ENCODE peak calls at places on chromosomes 7 and 10, in five cellular contexts. One of them, this sample, is unnamed.

GRCh38 chr10:98309366-98310355 is 41.7 kb upstream of the LOXL4 start:
- DNase-seq in mucosa of descending colon: peak; percentile 63
- DNase-seq in psoas muscle: peak; percentile 76
- DNase-seq in NCI-H1694: peak; percentile 89
- DNase-seq in AG10803: peak; percentile 83
- DNase-seq in this sample: peak; percentile 8

GRCh38 chr7:159010951-159011820 is 133.5 kb downstream of the VIPR2 start:
- DNase-seq in NCI-H1694: no peak
- DNase-seq in mucosa of descending colon: peak; percentile 23
- DNase-seq in AG10803: no peak
- DNase-seq in psoas muscle: no peak
- DNase-seq in this sample: peak; percentile 40

GRCh38 chr10:71782221-71782916 is 9.0 kb upstream of the VSIR start:
- DNase-seq in mucosa of descending colon: peak; percentile 31
- DNase-seq in psoas muscle: no peak
- DNase-seq in NCI-H1694: no peak
- DNase-seq in AG10803: no peak
- DNase-seq in this sample: no peak

GRCh38 chr7:91039033-91039432 is 225.2 kb upstream of the FZD1 start:
- DNase-seq in mucosa of descending colon: no peak
- DNase-seq in AG10803: no peak
- DNase-seq in NCI-H1694: no peak
- DNase-seq in psoas muscle: no peak
- DNase-seq in this sample: no peak

GRCh38 chr7:34838329-34838728 is 180.3 kb downstream of the NPSR1 start:
- DNase-seq in AG10803: no peak
- DNase-seq in psoas muscle: no peak
- DNase-seq in NCI-H1694: peak; percentile 69
- DNase-seq in mucosa of descending colon: no peak
- DNase-seq in this sample: no peak

GRCh38 chr7:158698657-158699195 is 5.9 kb downstream of the NCAPG2 start:
- DNase-seq in mucosa of descending colon: no peak
- DNase-seq in AG10803: no peak
- DNase-seq in psoas muscle: no peak
- DNase-seq in NCI-H1694: no peak
- DNase-seq in this sample: no peak

GRCh38 chr7:143882020-143882610 is 19.9 kb downstream of the TCAF1 start:
- DNase-seq in AG10803: peak; percentile 51
- DNase-seq in NCI-H1694: no peak
- DNase-seq in psoas muscle: peak; percentile 74
- DNase-seq in mucosa of descending colon: peak; percentile 51
- DNase-seq in this sample: no peak

GRCh38 chr10:124944982-124945381 is 3.1 kb downstream of the ZRANB1 start:
- DNase-seq in mucosa of descending colon: no peak
- DNase-seq in NCI-H1694: no peak
- DNase-seq in AG10803: peak; percentile 86
- DNase-seq in psoas muscle: no peak
- DNase-seq in this sample: no peak

GRCh38 chr7:85222522-85222921 is 35.7 kb upstream of the SEMA3D start:
- DNase-seq in psoas muscle: no peak
- DNase-seq in AG10803: no peak
- DNase-seq in mucosa of descending colon: no peak
- DNase-seq in NCI-H1694: no peak
- DNase-seq in this sample: no peak

GRCh38 chr7:116786791-116787443 is 75.5 kb upstream of the CAPZA2 start:
- DNase-seq in mucosa of descending colon: no peak
- DNase-seq in psoas muscle: no peak
- DNase-seq in AG10803: no peak
- DNase-seq in NCI-H1694: no peak
- DNase-seq in this sample: no peak

GRCh38 chr7:121544726-121545125 is 148.6 kb upstream of the FAM3C start:
- DNase-seq in AG10803: peak; percentile 92
- DNase-seq in mucosa of descending colon: no peak
- DNase-seq in psoas muscle: no peak
- DNase-seq in NCI-H1694: no peak
- DNase-seq in this sample: no peak

GRCh38 chr10:115774721-115775120 is 498.3 kb downstream of the GFRA1 start:
- DNase-seq in mucosa of descending colon: no peak
- DNase-seq in AG10803: no peak
- DNase-seq in NCI-H1694: no peak
- DNase-seq in psoas muscle: no peak
- DNase-seq in this sample: no peak

GRCh38 chr7:140509789-140510188 is 30.5 kb upstream of the MKRN1 start:
- DNase-seq in AG10803: no peak
- DNase-seq in NCI-H1694: no peak
- DNase-seq in mucosa of descending colon: no peak
- DNase-seq in psoas muscle: no peak
- DNase-seq in this sample: no peak

GRCh38 chr7:35875292-35875691 is 74.4 kb downstream of the SEPTIN7 start:
- DNase-seq in mucosa of descending colon: no peak
- DNase-seq in AG10803: peak; percentile 33
- DNase-seq in psoas muscle: no peak
- DNase-seq in NCI-H1694: no peak
- DNase-seq in this sample: no peak

GRCh38 chr7:96200740-96201139 is 121.2 kb downstream of the SLC25A13 start:
- DNase-seq in NCI-H1694: no peak
- DNase-seq in psoas muscle: no peak
- DNase-seq in AG10803: no peak
- DNase-seq in mucosa of descending colon: no peak
- DNase-seq in this sample: no peak

GRCh38 chr10:95841711-95842498 is 65.9 kb upstream of the CC2D2B start:
- DNase-seq in NCI-H1694: peak; percentile 72
- DNase-seq in AG10803: peak; percentile 43
- DNase-seq in psoas muscle: no peak
- DNase-seq in mucosa of descending colon: no peak
- DNase-seq in this sample: peak; percentile 20

GRCh38 chr10:132192076-132192975 is 5.6 kb downstream of the DPYSL4 start:
- DNase-seq in NCI-H1694: no peak
- DNase-seq in psoas muscle: peak; percentile 7
- DNase-seq in AG10803: no peak
- DNase-seq in mucosa of descending colon: no peak
- DNase-seq in this sample: no peak

GRCh38 chr10:10477859-10478258 is 539.8 kb upstream of the CELF2 start:
- DNase-seq in AG10803: no peak
- DNase-seq in mucosa of descending colon: no peak
- DNase-seq in psoas muscle: no peak
- DNase-seq in NCI-H1694: no peak
- DNase-seq in this sample: no peak

GRCh38 chr7:48300301-48300700 is 129.0 kb downstream of the ABCA13 start:
- DNase-seq in AG10803: no peak
- DNase-seq in NCI-H1694: no peak
- DNase-seq in mucosa of descending colon: no peak
- DNase-seq in psoas muscle: no peak
- DNase-seq in this sample: no peak

GRCh38 chr10:71589617-71590551 is 129.7 kb downstream of the C10orf105 start:
- DNase-seq in AG10803: no peak
- DNase-seq in psoas muscle: no peak
- DNase-seq in NCI-H1694: no peak
- DNase-seq in mucosa of descending colon: no peak
- DNase-seq in this sample: no peak

GRCh38 chr10:19488592-19489280 is 327.5 kb upstream of the PLXDC2 start:
- DNase-seq in mucosa of descending colon: peak; percentile 50
- DNase-seq in psoas muscle: peak; percentile 16
- DNase-seq in NCI-H1694: no peak
- DNase-seq in AG10803: peak; percentile 4
- DNase-seq in this sample: no peak

GRCh38 chr7:37546677-37547076 is 98.0 kb upstream of the ELMO1 start:
- DNase-seq in NCI-H1694: no peak
- DNase-seq in mucosa of descending colon: no peak
- DNase-seq in AG10803: no peak
- DNase-seq in psoas muscle: no peak
- DNase-seq in this sample: no peak

This sample was measured in DND-41.